ENCODE peak calls at places on chromosomes 16 and 17, in six cellular contexts. I, U, F, C, X and N are unnamed samples. For H3K27me3 and H3K4me1, the result is how much of the 10 kb centered on the place peaks cover.

GRCh38 chr17:29579866-29580771 is 9.3 kb downstream of the GIT1 start:
- DNase-seq in U (peak), F (peak), I (peak), C (peak), X (peak), N (peak)

GRCh38 chr16:53756329-53756996 is 52.5 kb downstream of the FTO start:
- DNase-seq in X (no peak), I (peak), U (no peak), F (no peak), C (no peak), N (no peak)

GRCh38 chr16:49491111-49491670 is 117.6 kb downstream of the C16orf78 start:
- DNase-seq in I (no peak), U (no peak), F (no peak), X (no peak), C (peak), N (no peak)

GRCh38 chr17:75487351-75488070 is 27.8 kb downstream of the CASKIN2 start:
- DNase-seq in C (no peak), X (peak), F (peak), U (no peak), I (peak), N (no peak)

GRCh38 chr16:81189100-81189664 is 49.3 kb upstream of the BCO1 start:
- DNase-seq in X (no peak), U (no peak), I (no peak), C (peak), F (peak), N (no peak)

GRCh38 chr17:34393401-34393800 is 30.4 kb upstream of the CCL1 start:
- DNase-seq in F (no peak), I (no peak), X (peak), U (peak), C (no peak), N (no peak)

GRCh38 chr16:85894266-85894665 is 4.7 kb upstream of the IRF8 start:
- DNase-seq in X (peak), F (peak), C (no peak), I (no peak), U (peak), N (no peak)

GRCh38 chr16:87681990-87682570 is 79.8 kb downstream of the JPH3 start:
- DNase-seq in F (no peak), I (peak), X (peak), U (peak), C (no peak), N (peak)

GRCh38 chr16:19809693-19810092 is 75.0 kb downstream of the GPRC5B start:
- DNase-seq in C (no peak), X (no peak), U (no peak), F (no peak), I (no peak), N (no peak)

GRCh38 chr17:29159286-29159860 is 20.8 kb downstream of the MYO18A start:
- DNase-seq in U (no peak), I (no peak), F (no peak), X (no peak), C (no peak), N (no peak)

GRCh38 chr17:1997146-1997586 is 28.0 kb downstream of the RTN4RL1 start:
- DNase-seq in F (peak), I (no peak), U (no peak), X (no peak), C (no peak), N (no peak)

GRCh38 chr17:81223758-81224122 is 975 bp upstream of the CEP131 start:
- DNase-seq in U (no peak), I (no peak), F (peak), X (no peak), C (no peak), N (no peak)

GRCh38 chr16:4328580-4329353 is 12.9 kb downstream of the GLIS2 start:
- DNase-seq in X (no peak), F (no peak), I (peak), U (no peak), C (peak), N (no peak)

GRCh38 chr17:72370819-72371218 is 250.0 kb downstream of the SOX9 start:
- DNase-seq in F (no peak), I (peak), X (no peak), C (no peak), U (no peak), N (no peak)

GRCh38 chr16:72990003-72990521 is 57.9 kb downstream of the ZFHX3 start:
- DNase-seq in I (peak), F (peak), U (no peak), C (peak), X (peak), N (peak)

GRCh38 chr17:297758-298157 is 54.8 kb downstream of the RPH3AL start:
- DNase-seq in X (no peak), C (no peak), F (no peak), U (no peak), I (no peak), N (no peak)

GRCh38 chr17:40224707-40225092 is 5.6 kb downstream of the WIPF2 start:
- DNase-seq in C (peak), U (no peak), F (peak), I (no peak), X (no peak), N (no peak)

GRCh38 chr17:36592316-36592710 is 634 bp downstream of the DHRS11 start:
- DNase-seq in X (peak), C (no peak), U (peak), F (peak), I (no peak), N (peak)

GRCh38 chr17:51434434-51435170 is 174.3 kb downstream of the UTP18 start:
- DNase-seq in F (no peak), C (no peak), I (no peak), U (no peak), X (peak), N (no peak)

GRCh38 chr17:45086865-45087495 is 25.9 kb downstream of the NMT1 start:
- DNase-seq in C (no peak), X (no peak), U (no peak), I (no peak), F (no peak), N (no peak)

GRCh38 chr16:53821957-53822625 is 118.1 kb downstream of the FTO start:
- DNase-seq in X (no peak), I (peak), U (no peak), C (no peak), F (no peak), N (no peak)

GRCh38 chr17:40632206-40632605 is 15.4 kb downstream of the SMARCE1 start:
- DNase-seq in U (no peak), X (no peak), C (no peak), I (no peak), F (no peak), N (no peak)

GRCh38 chr16:77359065-77359502 is 75.8 kb downstream of the ADAMTS18 start:
- DNase-seq in U (no peak), I (peak), C (no peak), X (no peak), F (no peak), N (peak)

GRCh38 chr16:83253526-83253925 is 554.3 kb upstream of the HSBP1 start:
- DNase-seq in C (no peak), I (no peak), U (no peak), X (no peak), F (no peak), N (no peak)

GRCh38 chr16:35210681-35211433 is 1751.4 kb downstream of the TP53TG3F start:
- DNase-seq in C (no peak), F (no peak), I (no peak), U (no peak), X (no peak), N (no peak)

GRCh38 chr17:16676645-16677044 is 13.4 kb upstream of the CCDC144A start:
- DNase-seq in F (no peak), I (no peak), X (no peak), C (no peak), U (no peak), N (no peak)

GRCh38 chr16:29804455-29805231 is 1.7 kb upstream of the MAZ start:
- DNase-seq in X (peak), I (peak), C (peak), U (no peak), F (peak), N (peak)

GRCh38 chr16:55662641-55663040 is 6.9 kb downstream of the SLC6A2 start:
- DNase-seq in U (no peak), I (no peak), C (peak), F (no peak), X (no peak), N (no peak)

GRCh38 chr16:83935858-83936255 is 17.2 kb upstream of the OSGIN1 start:
- DNase-seq in C (no peak), F (no peak), X (no peak), I (no peak), U (no peak), N (no peak)

GRCh38 chr16:84774810-84775209 is 45.0 kb upstream of the CRISPLD2 start:
- DNase-seq in X (no peak), C (no peak), I (peak), U (no peak), F (no peak), N (peak)

GRCh38 chr17:77790143-77790829 is 168.2 kb upstream of the TNRC6C start:
- DNase-seq in C (no peak), F (no peak), I (no peak), X (peak), U (peak), N (no peak)

GRCh38 chr17:29115906-29116651 is 64.1 kb downstream of the MYO18A start:
- DNase-seq in U (peak), X (peak), F (no peak), I (peak), C (no peak), N (peak)

DNA sequence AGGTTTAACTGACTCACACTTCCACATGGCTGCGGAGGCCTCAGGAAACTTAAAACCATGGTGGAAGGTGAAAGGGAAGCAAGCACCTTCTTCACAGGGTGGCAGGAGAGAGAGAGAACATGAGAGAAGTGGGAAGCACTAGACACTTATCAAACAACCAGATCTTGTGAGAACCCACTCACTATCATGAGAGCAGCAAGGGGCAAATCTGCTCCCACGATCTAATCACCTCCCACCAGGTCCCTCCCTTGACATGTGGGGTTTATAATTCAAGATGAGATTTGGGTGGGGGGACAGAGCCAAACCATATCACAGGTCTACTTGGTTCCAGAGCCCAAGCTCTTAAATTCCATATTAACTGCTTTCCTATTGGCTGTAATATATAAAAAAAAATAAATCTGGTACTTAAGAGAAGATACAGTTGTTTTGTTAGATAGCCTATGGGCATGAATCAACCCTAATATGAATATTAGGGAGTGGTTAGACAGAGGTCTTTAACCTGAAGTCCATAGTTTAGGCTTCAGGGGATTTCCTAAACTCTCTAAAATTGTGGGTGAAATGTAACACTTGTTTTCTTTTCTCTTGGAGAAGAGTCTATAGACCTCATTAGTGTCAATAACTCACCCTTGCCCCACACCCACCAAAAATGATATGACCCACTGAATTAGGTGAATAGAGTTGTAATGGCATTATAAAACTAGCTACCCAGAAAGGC is 56.7 kb downstream of the SKAP1 start:
- DNase-seq in U (no peak), X (no peak), I (no peak), C (no peak), F (no peak), N (no peak)
- H3K27me3 ChIP-seq in U (under half), X (under half), I (under half), C (under half), F (under half), N (under half)

DNA sequence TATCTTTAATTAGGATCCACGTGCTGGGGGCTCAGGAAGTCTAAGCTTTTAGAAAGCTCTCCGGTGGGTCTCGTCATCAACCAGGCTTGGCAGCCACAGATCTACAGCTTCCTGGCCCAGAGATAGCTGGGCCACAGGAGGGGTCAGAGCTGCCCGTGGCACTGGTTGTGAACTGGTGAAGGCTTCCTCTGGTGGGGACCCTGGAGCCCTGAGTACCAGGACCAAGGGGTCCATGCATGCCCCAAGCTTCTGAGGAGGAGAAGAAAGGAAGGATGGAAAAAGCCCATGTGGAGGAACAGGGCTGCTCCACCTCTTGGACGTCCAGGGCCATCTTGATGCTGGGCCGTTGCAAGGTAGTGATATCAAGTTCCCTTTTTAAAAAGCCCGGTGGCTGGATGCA is 13.3 kb downstream of the RMI2 start:
- DNase-seq in F (no peak), C (no peak), U (no peak), X (no peak), I (no peak), N (no peak)
- H3K4me1 ChIP-seq in F (under half), C (under half), U (under half), X (under half), I (under half), N (under half)

GRCh38 chr17:8357910-8358309 is 18.3 kb downstream of the ODF4 start:
- DNase-seq in U (no peak), C (no peak), F (no peak), I (no peak), X (no peak), N (no peak)

GRCh38 chr17:8359769-8360168 is 16.7 kb downstream of the KRABD2 start:
- DNase-seq in C (no peak), I (peak), U (no peak), X (no peak), F (no peak), N (peak)

GRCh38 chr17:8362651-8363332 is 13.7 kb downstream of the KRABD2 start:
- DNase-seq in F (no peak), X (no peak), C (no peak), U (no peak), I (no peak), N (no peak)

GRCh38 chr17:8360260-8360659 is 16.2 kb downstream of the KRABD2 start:
- DNase-seq in X (no peak), U (no peak), F (no peak), C (no peak), I (no peak), N (peak)

DNA sequence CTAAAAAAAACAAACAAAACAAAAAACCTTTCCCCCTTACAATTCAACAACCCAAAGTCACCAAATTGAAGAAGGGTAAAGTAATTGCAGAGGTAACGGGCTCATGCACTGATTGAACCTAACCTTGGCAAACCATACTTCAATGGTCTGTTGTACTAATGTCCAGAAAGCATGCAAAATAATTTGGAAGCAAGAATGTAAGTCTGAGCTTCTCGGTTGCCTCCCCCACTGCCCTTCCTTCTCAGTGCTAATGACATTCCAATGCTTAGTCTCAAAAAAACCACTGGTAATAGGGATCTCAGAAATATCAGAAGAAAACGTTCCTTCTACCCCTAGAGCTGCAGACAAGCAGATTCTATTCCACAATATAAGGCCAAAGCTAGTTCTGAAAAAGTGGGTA is 15.8 kb downstream of the KRABD2 start:
- DNase-seq in X (no peak), U (no peak), F (no peak), C (no peak), I (no peak), N (peak)
- H3K27ac ChIP-seq in X (no peak), U (no peak), F (no peak), C (no peak), I (no peak), N (peak)

GRCh38 chr17:49997773-49998703 is 3.0 kb upstream of the DLX3 start:
- DNase-seq in C (peak), X (peak), F (peak), I (peak), U (peak), N (peak)
- H3K27me3 ChIP-seq in C (under half), X (half or more), F (half or more), I (half or more), U (under half), N (half or more)

DNA sequence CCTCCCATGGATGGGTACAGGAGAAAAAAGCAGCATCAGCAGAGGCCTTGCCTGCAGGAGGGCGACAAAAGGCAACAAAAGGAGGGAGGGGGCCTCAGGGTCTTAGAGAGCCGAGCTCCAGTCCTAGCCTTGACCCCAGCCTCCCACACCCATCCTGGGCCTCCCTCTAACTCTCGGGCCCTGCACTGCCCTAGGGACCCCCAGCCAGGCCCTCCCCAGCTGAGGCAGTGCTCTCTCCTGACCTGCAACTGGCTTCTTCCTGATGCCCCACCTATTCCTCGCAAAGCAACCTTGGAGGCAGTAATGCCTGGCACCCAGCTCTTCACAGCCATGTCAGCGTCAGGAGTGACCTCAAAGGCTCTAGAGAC is 15.2 kb upstream of the SRRM2 start:
- DNase-seq in C (no peak), I (no peak), X (no peak), F (no peak), U (no peak), N (no peak)
- H3K4me1 ChIP-seq in C (under half), I (under half), X (under half), F (under half), U (under half), N (under half)

GRCh38 chr17:50361561-50362480 is 11.2 kb downstream of the MRPL27 start:
- DNase-seq in U (peak), X (peak), F (peak), C (no peak), I (peak), N (peak)

GRCh38 chr17:50364715-50365114 is 8.3 kb downstream of the MRPL27 start:
- DNase-seq in F (no peak), X (peak), I (peak), U (peak), C (no peak), N (no peak)

GRCh38 chr17:50364061-50364458 is 8.9 kb downstream of the MRPL27 start:
- DNase-seq in X (no peak), F (no peak), I (no peak), C (no peak), U (no peak), N (no peak)

GRCh38 chr17:50362661-50363060 is 10.3 kb downstream of the MRPL27 start:
- DNase-seq in F (no peak), X (peak), C (peak), U (no peak), I (no peak), N (no peak)

GRCh38 chr17:50363217-50364060 is 9.5 kb downstream of the MRPL27 start:
- DNase-seq in I (peak), C (peak), U (peak), F (no peak), X (peak), N (peak)
- H3K27ac ChIP-seq in I (peak), C (no peak), U (no peak), F (no peak), X (peak), N (no peak)

DNA sequence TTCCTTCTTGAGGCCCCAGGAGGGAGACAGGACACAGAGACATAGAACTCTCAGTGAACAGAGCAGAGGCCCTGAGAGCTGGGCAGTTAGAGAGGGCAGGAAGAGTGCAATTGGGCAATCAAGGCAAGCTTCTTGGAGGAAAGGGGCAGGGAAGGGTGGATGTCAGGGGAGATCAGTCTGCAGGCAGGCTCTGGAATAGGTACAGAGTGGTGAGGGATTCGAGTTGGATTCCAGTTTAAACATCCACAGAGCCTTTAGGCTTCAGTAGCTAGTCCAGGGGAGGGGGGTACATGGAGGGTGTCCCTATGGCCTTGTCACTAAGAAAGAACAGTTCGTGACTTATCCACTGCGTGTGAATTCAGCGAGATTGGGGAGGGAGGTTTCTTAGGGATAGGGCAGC is 2.0 kb downstream of the PYY start:
- DNase-seq in I (no peak), X (no peak), C (no peak), F (no peak), U (no peak), N (no peak)
- H3K27me3 ChIP-seq in I (half or more), X (under half), C (under half), F (under half), U (under half), N (under half)